ENCODE peak calls at places on chromosome 13, in seven cellular contexts. L, F, B, G, Q, C and R are unnamed samples.

GRCh38 chr13:67123165-67123564 is 107.0 kb downstream of the PCDH9 start:
- DNase-seq in L (no peak), F (no peak), B (no peak), G (no peak), Q (no peak), C (no peak), R (no peak)

GRCh38 chr13:24626449-24626848 is 53.8 kb upstream of the ATP12A start:
- DNase-seq in L (peak), F (peak), B (no peak), G (no peak), Q (no peak), C (no peak), R (peak)

GRCh38 chr13:27968316-27969072 is 621 bp downstream of the CDX2 start:
- DNase-seq in L (no peak), F (no peak), B (no peak), G (no peak), Q (no peak), C (no peak), R (no peak)

GRCh38 chr13:52892925-52893324 is 44.5 kb upstream of the PCDH8 start:
- DNase-seq in L (no peak), F (no peak), B (no peak), G (peak), Q (no peak), C (no peak), R (no peak)

GRCh38 chr13:91347996-91348905 is 764 bp downstream of the MIR17HG start:
- DNase-seq in L (peak), F (peak), B (peak), G (peak), Q (no peak), C (peak), R (peak)

GRCh38 chr13:40692946-40693345 is 26.5 kb upstream of the FOXO1 start:
- DNase-seq in L (no peak), F (no peak), B (peak), G (peak), Q (peak), C (no peak), R (no peak)

GRCh38 chr13:27298849-27299248 is 28.2 kb downstream of the RASL11A start:
- DNase-seq in L (no peak), F (no peak), B (no peak), G (no peak), Q (no peak), C (no peak), R (no peak)

GRCh38 chr13:79295906-79296564 is 110.0 kb downstream of the RBM26 start:
- DNase-seq in L (no peak), F (no peak), B (no peak), G (no peak), Q (no peak), C (no peak), R (no peak)